ENCODE peak calls at places on chromosomes 2 and 18, in nine cellular contexts. G, J, F, H, V, E, B, S and Y are unnamed samples. For H3K36me3, the result is how much of the 10 kb centered on the place peaks cover.

GRCh38 chr18:12255626-12256026 is 1.5 kb downstream of the CIDEA start:
- DNase-seq in E (no peak), F (no peak), B (peak), V (no peak), H (peak), J (peak), S (peak), G (no peak), Y (no peak)

GRCh38 chr2:134623796-134624195 is 95.0 kb downstream of the TMEM163 start:
- DNase-seq in E (no peak), F (no peak), J (no peak), G (no peak), H (no peak), S (no peak), B (no peak), V (no peak), Y (no peak)

GRCh38 chr18:79494936-79495335 is 99.2 kb downstream of the NFATC1 start:
- DNase-seq in B (no peak), F (no peak), V (no peak), J (no peak), E (no peak), H (no peak), S (no peak), G (no peak), Y (no peak)

GRCh38 chr2:177964892-177965291 is 107.7 kb downstream of the PDE11A start:
- DNase-seq in V (no peak), B (no peak), H (no peak), S (no peak), J (no peak), F (no peak), G (no peak), E (no peak), Y (no peak)

GRCh38 chr2:140178224-140178623 is 1398.0 kb upstream of the NXPH2 start:
- DNase-seq in E (no peak), V (no peak), F (no peak), H (peak), G (no peak), J (no peak), B (no peak), S (no peak), Y (peak)

GRCh38 chr18:2050016-2050415 is 521.3 kb downstream of the METTL4 start:
- DNase-seq in F (no peak), E (no peak), B (peak), V (peak), S (no peak), G (no peak), H (no peak), J (no peak), Y (no peak)

GRCh38 chr18:76437011-76437410 is 58.0 kb downstream of the ZNF516 start:
- DNase-seq in J (no peak), H (no peak), S (peak), B (no peak), G (no peak), E (no peak), V (no peak), F (no peak), Y (no peak)

GRCh38 chr2:67393237-67393636 is 3.9 kb upstream of the ETAA1 start:
- DNase-seq in B (no peak), E (no peak), S (no peak), F (no peak), G (no peak), V (no peak), J (no peak), H (no peak), Y (no peak)

GRCh38 chr2:113276906-113277425 is 1.8 kb downstream of the PAX8 start:
- DNase-seq in E (no peak), J (no peak), H (no peak), S (peak), G (no peak), B (no peak), V (no peak), F (no peak), Y (no peak)

GRCh38 chr18:57220485-57220884 is 73.6 kb downstream of the BOD1L2 start:
- DNase-seq in B (no peak), V (no peak), S (peak), G (no peak), J (no peak), E (no peak), F (no peak), H (no peak), Y (no peak)

GRCh38 chr2:234957533-234958135 is 5.8 kb downstream of the SH3BP4 start:
- DNase-seq in H (peak), J (no peak), V (peak), B (peak), E (no peak), F (no peak), G (no peak), S (no peak), Y (peak)

GRCh38 chr2:128313076-128313836 is 5.4 kb downstream of the HS6ST1 start:
- DNase-seq in H (no peak), J (peak), V (peak), S (peak), E (no peak), G (no peak), F (no peak), B (peak), Y (no peak)
- H3K36me3 ChIP-seq in H (under half), J (under half), V (under half), S (under half), E (under half), G (under half), F (under half), B (under half), Y (under half)

GRCh38 chr2:241618836-241619235 is 18.1 kb downstream of the THAP4 start:
- DNase-seq in V (no peak), F (no peak), S (no peak), J (no peak), B (no peak), E (no peak), H (no peak), G (no peak), Y (no peak)
- H3K36me3 ChIP-seq in V (under half), F (under half), S (under half), J (under half), B (under half), E (under half), H (under half), G (under half), Y (under half)

GRCh38 chr2:240734756-240735155 is 43.1 kb downstream of the AQP12A start:
- DNase-seq in G (no peak), B (no peak), F (no peak), V (no peak), H (no peak), E (no peak), J (no peak), S (no peak), Y (no peak)
- H3K36me3 ChIP-seq in G (under half), B (under half), F (under half), V (under half), H (under half), E (under half), J (under half), S (under half), Y (under half)

GRCh38 chr2:217890445-217890844 is 112.3 kb downstream of the TNS1 start:
- DNase-seq in H (peak), F (no peak), V (peak), G (no peak), J (no peak), S (no peak), B (no peak), E (peak), Y (peak)

GRCh38 chr2:217886720-217887309 is 116.0 kb downstream of the TNS1 start:
- DNase-seq in S (peak), F (peak), G (peak), E (peak), V (peak), B (peak), H (peak), J (peak), Y (peak)

GRCh38 chr2:217887841-217888665 is 114.7 kb downstream of the TNS1 start:
- DNase-seq in E (no peak), B (no peak), G (no peak), F (no peak), V (peak), S (no peak), H (peak), J (no peak), Y (no peak)

GRCh38 chr2:217892560-217892959 is 110.2 kb downstream of the TNS1 start:
- DNase-seq in B (no peak), S (no peak), F (no peak), G (no peak), V (no peak), E (no peak), H (no peak), J (no peak), Y (no peak)

GRCh38 chr2:217889656-217890055 is 113.1 kb downstream of the TNS1 start:
- DNase-seq in F (no peak), B (no peak), V (no peak), E (no peak), G (no peak), J (no peak), S (no peak), H (no peak), Y (no peak)
- H3K36me3 ChIP-seq in F (under half), B (under half), V (under half), E (half or more), G (under half), J (under half), S (under half), H (under half), Y (half or more)

GRCh38 chr18:29077344-29077743 is 900.4 kb upstream of the CDH2 start:
- DNase-seq in G (no peak), S (no peak), J (no peak), H (no peak), B (no peak), F (no peak), V (no peak), E (no peak), Y (no peak)
- H3K36me3 ChIP-seq in G (under half), S (under half), J (under half), H (under half), B (under half), F (under half), V (under half), E (under half), Y (under half)

GRCh38 chr2:12734914-12735654 is 18.3 kb downstream of the TRIB2 start:
- DNase-seq in E (no peak), S (no peak), V (no peak), B (no peak), G (no peak), F (no peak), H (no peak), J (no peak), Y (no peak)

GRCh38 chr2:12737226-12738111 is 20.7 kb downstream of the TRIB2 start:
- DNase-seq in V (no peak), H (no peak), J (no peak), G (no peak), B (no peak), F (no peak), E (no peak), S (no peak), Y (no peak)

GRCh38 chr2:12741361-12741760 is 24.6 kb downstream of the TRIB2 start:
- DNase-seq in S (no peak), H (no peak), V (no peak), E (no peak), F (no peak), B (no peak), J (no peak), G (peak), Y (no peak)

GRCh38 chr2:12739721-12740254 is 23.1 kb downstream of the TRIB2 start:
- DNase-seq in B (no peak), G (peak), H (no peak), J (no peak), F (no peak), E (no peak), V (no peak), S (no peak), Y (no peak)

GRCh38 chr2:12738112-12738485 is 21.4 kb downstream of the TRIB2 start:
- DNase-seq in V (peak), G (no peak), E (no peak), S (no peak), J (no peak), F (no peak), B (no peak), H (peak), Y (peak)
- H3K36me3 ChIP-seq in V (under half), G (half or more), E (under half), S (under half), J (under half), F (under half), B (under half), H (under half), Y (half or more)